ENCODE peak calls at places on chromosome 14, in seven cellular contexts. O, R, E, J, Q, I and F are unnamed samples.

GRCh38 chr14:52694761-52695480 is 437 bp downstream of the ERO1A start:
- DNase-seq in O (no peak), R (no peak), E (peak), J (peak), Q (peak), I (peak), F (peak)

GRCh38 chr14:90609376-90609775 is 206.9 kb downstream of the TTC7B start:
- DNase-seq in O (no peak), R (no peak), E (no peak), J (no peak), Q (no peak), I (no peak), F (no peak)

GRCh38 chr14:101514136-101514535 is 47.2 kb upstream of the DIO3 start:
- DNase-seq in O (no peak), R (no peak), E (no peak), J (no peak), Q (no peak), I (no peak), F (no peak)

GRCh38 chr14:22979748-22980392 is 2.5 kb downstream of the AJUBA start:
- DNase-seq in O (no peak), R (no peak), E (no peak), J (no peak), Q (no peak), I (no peak), F (no peak)

GRCh38 chr14:89576132-89576923 is 159.3 kb upstream of the FOXN3 start:
- DNase-seq in O (no peak), R (no peak), E (no peak), J (no peak), Q (no peak), I (no peak), F (no peak)

GRCh38 chr14:86391085-86391484 is 861.1 kb downstream of the FLRT2 start:
- DNase-seq in O (no peak), R (no peak), E (no peak), J (no peak), Q (no peak), I (no peak), F (no peak)

GRCh38 chr14:55705651-55706340 is 125.8 kb downstream of the KTN1 start:
- DNase-seq in O (peak), R (no peak), E (peak), J (peak), Q (no peak), I (no peak), F (no peak)

GRCh38 chr14:93894992-93895391 is 32.2 kb upstream of the FAM181A start:
- DNase-seq in O (no peak), R (no peak), E (no peak), J (no peak), Q (no peak), I (no peak), F (no peak)

GRCh38 chr14:49975286-49975685 is 82.4 kb downstream of the ARF6 start:
- DNase-seq in O (no peak), R (no peak), E (no peak), J (no peak), Q (no peak), I (no peak), F (no peak)

GRCh38 chr14:38948171-38948570 is 154.9 kb downstream of the SEC23A start:
- DNase-seq in O (no peak), R (no peak), E (no peak), J (no peak), Q (no peak), I (no peak), F (no peak)

GRCh38 chr14:99511421-99512109 is 30.4 kb downstream of the CCNK start:
- DNase-seq in O (no peak), R (peak), E (no peak), J (no peak), Q (no peak), I (no peak), F (peak)

GRCh38 chr14:22388669-22389625 is 200.1 kb downstream of the DAD1 start:
- DNase-seq in O (no peak), R (no peak), E (no peak), J (no peak), Q (no peak), I (no peak), F (no peak)

GRCh38 chr14:78633747-78634146 is 463.6 kb downstream of the NRXN3 start:
- DNase-seq in O (no peak), R (no peak), E (peak), J (no peak), Q (no peak), I (no peak), F (no peak)

GRCh38 chr14:20655851-20656250 is 14.4 kb upstream of the OR6S1 start:
- DNase-seq in O (no peak), R (no peak), E (no peak), J (no peak), Q (no peak), I (no peak), F (no peak)

GRCh38 chr14:25150401-25150800 is 100.5 kb upstream of the STXBP6 start:
- DNase-seq in O (no peak), R (no peak), E (no peak), J (no peak), Q (no peak), I (no peak), F (no peak)

GRCh38 chr14:75927564-75928087 is 54.2 kb downstream of the TGFB3 start:
- DNase-seq in O (no peak), R (no peak), E (no peak), J (no peak), Q (no peak), I (no peak), F (no peak)

GRCh38 chr14:104659764-104660523 is 29.5 kb upstream of the INF2 start:
- DNase-seq in O (no peak), R (no peak), E (no peak), J (no peak), Q (no peak), I (peak), F (peak)

GRCh38 chr14:91374897-91375747 is 42.5 kb downstream of the CCDC88C start:
- DNase-seq in O (peak), R (no peak), E (peak), J (peak), Q (peak), I (no peak), F (no peak)